ENCODE peak calls at places on chromosomes 12 and 14, in ten cellular contexts. B is ovary, R is fibroblast of mammary gland, C is Panc1, D is A549, I is choroid plexus epithelial cell, V is bronchial epithelial cell, T is progenitor cell of endocrine pancreas, U is cardiac muscle cell, Z is IMR-90. N is an unnamed sample.
A peak's percentile ranks its signal among the peaks of the same experiment; 100 is the strongest.

GRCh38 chr12:121795029-121795977 is 1.8 kb upstream of the RHOF start:
- DNase-seq in B (peak; percentile 95), R (peak; percentile 86), C (no peak), D (peak; percentile 90), I (peak; percentile 89), V (peak; percentile 71), T (peak; percentile 87), U (peak; percentile 85), Z (peak; percentile 81), N (peak; percentile 88)

GRCh38 chr14:22780941-22781605 is 14.6 kb downstream of the OXA1L start:
- DNase-seq in B (no peak), R (no peak), C (no peak), D (no peak), I (no peak), V (no peak), T (no peak), U (no peak), Z (peak; percentile 5), N (no peak)

GRCh38 chr14:101844219-101844618 is 82.7 kb downstream of the PPP2R5C start:
- DNase-seq in B (no peak), R (no peak), C (no peak), D (no peak), I (no peak), V (no peak), T (no peak), U (no peak), Z (no peak), N (no peak)

GRCh38 chr12:6073426-6073825 is 51.0 kb downstream of the VWF start:
- DNase-seq in B (no peak), R (no peak), C (no peak), D (no peak), I (no peak), V (no peak), T (no peak), U (no peak), Z (no peak), N (no peak)

GRCh38 chr12:29486972-29487371 is 10.5 kb downstream of the OVCH1 start:
- DNase-seq in B (no peak), R (no peak), C (no peak), D (no peak), I (no peak), V (no peak), T (no peak), U (no peak), Z (no peak), N (no peak)

GRCh38 chr12:58955849-58956248 is 35.5 kb upstream of the LRIG3 start:
- DNase-seq in B (no peak), R (no peak), C (no peak), D (no peak), I (no peak), V (no peak), T (no peak), U (no peak), Z (no peak), N (no peak)

GRCh38 chr14:45249847-45250575 is 3.0 kb downstream of the MIS18BP1 start:
- DNase-seq in B (no peak), R (peak; percentile 89), C (no peak), D (no peak), I (peak; percentile 96), V (no peak), T (no peak), U (no peak), Z (peak; percentile 94), N (peak; percentile 47)

GRCh38 chr12:30286345-30286926 is 409.2 kb downstream of the IPO8 start:
- DNase-seq in B (no peak), R (peak; percentile 60), C (no peak), D (peak; percentile 27), I (peak; percentile 76), V (peak; percentile 55), T (no peak), U (peak; percentile 46), Z (peak; percentile 42), N (peak; percentile 59)

GRCh38 chr12:118603610-118604361 is 227.4 kb downstream of the SUDS3 start:
- DNase-seq in B (no peak), R (no peak), C (no peak), D (no peak), I (no peak), V (no peak), T (no peak), U (no peak), Z (no peak), N (no peak)

GRCh38 chr14:103943673-103944072 is 1.3 kb upstream of the RD3L start:
- DNase-seq in B (no peak), R (peak; percentile 12), C (no peak), D (no peak), I (no peak), V (no peak), T (no peak), U (no peak), Z (peak; percentile 66), N (no peak)

GRCh38 chr14:75523771-75524171 is 1.5 kb downstream of the BATF start:
- DNase-seq in B (no peak), R (peak; percentile 59), C (no peak), D (no peak), I (no peak), V (peak; percentile 44), T (no peak), U (no peak), Z (peak; percentile 18), N (peak; percentile 17)

GRCh38 chr12:6442799-6443198 is 2.0 kb upstream of the CD27 start:
- DNase-seq in B (no peak), R (no peak), C (no peak), D (no peak), I (no peak), V (no peak), T (no peak), U (no peak), Z (no peak), N (no peak)

GRCh38 chr14:23030936-23031335 is 3.8 kb downstream of the PSMB5 start:
- DNase-seq in B (no peak), R (peak; percentile 29), C (no peak), D (no peak), I (no peak), V (peak; percentile 45), T (no peak), U (no peak), Z (peak; percentile 40), N (peak; percentile 33)

GRCh38 chr12:106773945-106774807 is at the start of gene RIC8B:
- DNase-seq in B (peak; percentile 98), R (peak; percentile 99), C (peak; percentile 95), D (peak; percentile 99), I (peak; percentile 100), V (peak; percentile 98), T (peak; percentile 90), U (peak; percentile 98), Z (peak; percentile 99), N (peak; percentile 99)
- TF ChIP-seq CTCF in B (no peak), R (no peak), C (no peak), D (no peak), I (no peak), V (peak; percentile 1), T (peak; percentile 21), U (no peak), Z (no peak), N (no peak)

GRCh38 chr14:69096766-69097475 is 56.0 kb downstream of the DCAF5 start:
- DNase-seq in B (no peak), R (peak; percentile 21), C (no peak), D (no peak), I (peak; percentile 75), V (no peak), T (no peak), U (no peak), Z (peak; percentile 22), N (no peak)

GRCh38 chr14:69092840-69093422 is 60.0 kb downstream of the DCAF5 start:
- DNase-seq in B (no peak), R (no peak), C (no peak), D (no peak), I (peak; percentile 44), V (no peak), T (no peak), U (no peak), Z (peak; percentile 32), N (no peak)

GRCh38 chr14:69091695-69092094 is 61.2 kb downstream of the DCAF5 start:
- DNase-seq in B (no peak), R (no peak), C (no peak), D (no peak), I (no peak), V (no peak), T (no peak), U (no peak), Z (no peak), N (no peak)

GRCh38 chr14:69094481-69094880 is 58.4 kb downstream of the DCAF5 start:
- DNase-seq in B (no peak), R (no peak), C (no peak), D (no peak), I (peak; percentile 56), V (no peak), T (no peak), U (no peak), Z (peak; percentile 19), N (no peak)

DNA sequence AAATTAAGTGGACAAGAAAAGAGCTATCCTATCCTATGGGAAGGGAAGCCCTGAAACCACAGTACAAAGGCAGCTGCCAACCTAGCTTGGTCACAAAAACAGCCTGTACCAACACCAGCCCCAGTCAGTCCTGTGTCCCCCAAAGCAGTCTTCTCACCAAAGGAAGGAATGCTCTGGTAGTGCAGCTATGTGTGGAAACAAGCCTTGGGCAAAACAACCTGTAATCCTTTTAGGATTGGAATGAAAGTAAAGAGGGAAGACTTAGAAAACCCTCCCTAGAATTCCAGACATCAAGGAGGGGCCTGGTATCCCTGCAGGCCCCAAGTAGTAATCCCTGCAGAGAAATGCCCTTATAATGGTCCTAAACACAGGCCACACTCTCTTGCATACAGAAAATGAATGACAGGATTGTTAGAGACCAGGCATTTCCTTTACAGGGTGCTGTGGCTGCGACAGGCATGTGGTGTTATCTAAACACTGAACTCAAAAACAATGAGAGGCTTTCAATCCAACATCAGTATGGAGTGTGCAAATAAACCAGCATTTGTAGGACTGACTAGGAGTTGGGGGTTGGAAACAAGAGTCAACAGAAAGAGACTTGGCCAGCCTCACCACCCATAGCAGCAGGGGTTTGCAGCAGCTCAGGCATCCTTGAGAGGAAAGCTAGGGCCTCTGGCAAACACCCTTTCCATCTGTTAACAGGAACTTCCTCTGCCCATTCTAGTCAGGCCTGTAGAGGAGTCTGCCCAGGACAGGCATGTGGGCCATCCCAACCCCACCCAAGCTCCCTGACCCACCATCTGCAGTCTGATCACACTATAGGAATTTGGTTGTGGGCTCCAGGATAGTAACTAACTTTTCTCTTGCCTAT is 59.1 kb downstream of the DCAF5 start:
- DNase-seq in B (no peak), R (peak; percentile 37), C (no peak), D (no peak), I (peak; percentile 77), V (no peak), T (peak; percentile 9), U (peak; percentile 20), Z (peak; percentile 61), N (no peak)
- TF ChIP-seq CTCF in B (no peak), R (no peak), C (no peak), D (no peak), I (no peak), V (no peak), T (no peak), U (no peak), Z (no peak), N (no peak)

GRCh38 chr12:83827860-83828259 is 1084.7 kb downstream of the SLC6A15 start:
- DNase-seq in B (no peak), R (peak; percentile 27), C (no peak), D (peak; percentile 10), I (peak; percentile 70), V (peak; percentile 7), T (no peak), U (no peak), Z (no peak), N (no peak)
- TF ChIP-seq CTCF in B (no peak), R (peak; percentile 15), C (no peak), D (no peak), I (peak; percentile 64), V (peak; percentile 4), T (no peak), U (no peak), Z (no peak), N (no peak)

GRCh38 chr14:85856430-85856829 is 326.5 kb downstream of the FLRT2 start:
- DNase-seq in B (no peak), R (peak; percentile 16), C (no peak), D (no peak), I (peak; percentile 45), V (peak; percentile 6), T (no peak), U (no peak), Z (no peak), N (no peak)
- TF ChIP-seq CTCF in B (no peak), R (peak; percentile 32), C (peak; percentile 17), D (no peak), I (peak; percentile 56), V (no peak), T (peak; percentile 9), U (no peak), Z (peak; percentile 24), N (peak; percentile 35)